ENCODE peak calls at places on chromosomes 12 and 14, in eight cellular contexts. B, F, X, V, E, D, C and N are unnamed samples.

GRCh38 chr14:103846569-103847438 is 571 bp downstream of the PPP1R13B start:
- DNase-seq in C (peak), E (no peak), V (no peak), B (no peak), F (peak), X (peak), D (peak), N (no peak)

GRCh38 chr12:1808036-1808797 is 12.1 kb upstream of the LRTM2 start:
- DNase-seq in B (no peak), C (no peak), F (no peak), D (no peak), E (no peak), V (no peak), X (no peak), N (no peak)

GRCh38 chr14:59197695-59198262 is 9.3 kb downstream of the DAAM1 start:
- DNase-seq in V (no peak), F (no peak), D (no peak), E (no peak), C (no peak), B (no peak), X (no peak), N (no peak)

GRCh38 chr12:14417717-14418116 is 52.2 kb downstream of the ATF7IP start:
- DNase-seq in D (peak), E (no peak), B (peak), V (no peak), X (peak), C (peak), F (no peak), N (peak)

GRCh38 chr12:82758743-82759142 is 72.0 kb downstream of the TMTC2 start:
- DNase-seq in B (no peak), C (peak), D (no peak), X (no peak), V (no peak), E (no peak), F (no peak), N (no peak)

GRCh38 chr14:56268039-56268438 is 149.8 kb downstream of the PELI2 start:
- DNase-seq in V (no peak), B (no peak), F (no peak), C (no peak), X (peak), E (no peak), D (no peak), N (no peak)

GRCh38 chr12:47417146-47417545 is 288.7 kb downstream of the RPAP3 start:
- DNase-seq in D (no peak), C (no peak), F (no peak), B (no peak), X (no peak), E (no peak), V (no peak), N (no peak)

GRCh38 chr12:91893476-91893875 is 252.2 kb downstream of the BTG1 start:
- DNase-seq in D (no peak), F (no peak), C (no peak), V (no peak), E (no peak), X (no peak), B (no peak), N (no peak)

GRCh38 chr12:46580445-46580844 is 207.9 kb upstream of the SLC38A2 start:
- DNase-seq in V (no peak), X (no peak), E (no peak), D (no peak), C (no peak), B (no peak), F (no peak), N (no peak)